ENCODE peak calls at places on chromosomes 2 and 18, in nine cellular contexts. V is endodermal cell; T is PC-3; C is kidney glomerular epithelial cell; G is astrocyte of the spinal cord; Y is nephron progenitor cell; P is KG1; A is activated CD8-positive, alpha-beta memory T cell treated with anti-CD3 and anti-CD28 coated beads, Interleukin-2, amount 10 ng/mL, durations not matched to agents 7 days and 5 days; X is IMR-90. U is an unnamed sample.

GRCh38 chr18:75127143-75128021 is 81.6 kb downstream of the PTGR3 start:
- DNase-seq in T (peak), A (no peak), X (no peak), Y (peak), G (no peak), C (no peak), V (no peak), P (no peak), U (no peak)

GRCh38 chr2:16166327-16166981 is 226.1 kb downstream of the MYCN start:
- DNase-seq in P (no peak), X (no peak), V (peak), G (no peak), C (no peak), Y (no peak), T (no peak), A (no peak), U (no peak)

GRCh38 chr18:8610442-8610801 is 1.2 kb downstream of the RAB12 start:
- DNase-seq in A (no peak), P (peak), V (no peak), X (peak), G (no peak), Y (no peak), T (peak), C (no peak), U (peak)

GRCh38 chr2:14902953-14903352 is 270.4 kb downstream of the LRATD1 start:
- DNase-seq in P (no peak), Y (no peak), X (no peak), G (no peak), V (no peak), C (no peak), A (no peak), T (no peak), U (no peak)

GRCh38 chr18:6355789-6356589 is 58.7 kb downstream of the L3MBTL4 start:
- DNase-seq in X (peak), A (no peak), G (peak), T (peak), Y (no peak), C (peak), V (no peak), P (no peak), U (peak)

GRCh38 chr18:37483221-37483971 is 82.2 kb downstream of the CELF4 start:
- DNase-seq in A (no peak), G (peak), C (no peak), X (peak), Y (peak), V (peak), T (no peak), P (no peak), U (peak)

GRCh38 chr2:57549642-57550102 is 496.9 kb upstream of the VRK2 start:
- DNase-seq in V (no peak), C (no peak), G (no peak), A (no peak), Y (no peak), T (peak), P (no peak), X (no peak), U (peak)

GRCh38 chr18:56645415-56646016 is 5.6 kb upstream of the WDR7 start:
- DNase-seq in X (no peak), Y (no peak), A (no peak), G (no peak), C (no peak), P (no peak), V (no peak), T (peak), U (peak)

GRCh38 chr2:12721571-12722444 is 5.1 kb downstream of the TRIB2 start:
- DNase-seq in C (no peak), P (no peak), Y (no peak), X (peak), V (no peak), A (no peak), T (no peak), G (peak), U (no peak)

GRCh38 chr2:210895132-210895531 is 338.7 kb downstream of the CPS1 start:
- DNase-seq in G (no peak), V (peak), P (no peak), T (peak), Y (peak), C (no peak), X (no peak), A (no peak), U (peak)

GRCh38 chr18:3441290-3441689 is 8.7 kb upstream of the TGIF1 start:
- DNase-seq in Y (peak), G (peak), C (peak), T (peak), P (no peak), A (no peak), V (no peak), X (no peak), U (peak)

GRCh38 chr2:168734199-168734746 is 68.2 kb upstream of the NOSTRIN start:
- DNase-seq in P (no peak), X (no peak), C (no peak), A (no peak), Y (no peak), V (no peak), T (no peak), G (no peak), U (no peak)

GRCh38 chr2:237686659-237687136 is 59.3 kb downstream of the LRRFIP1 start:
- DNase-seq in X (peak), V (no peak), P (no peak), C (no peak), G (no peak), Y (no peak), T (no peak), A (no peak), U (no peak)

U was measured in ACHN.